ENCODE peak calls at places on chromosomes 12 and 14, in five cellular contexts. X is GM23248; R is stimulated activated CD8-positive, alpha-beta memory T cell treated with anti-CD3 and anti-CD28 coated beads, Interleukin-7, amount 100 ng/mL, for 1 hour; C is AG09309; K is A549. B is an unnamed sample.

GRCh38 chr14:71166434-71166833 is 259.2 kb downstream of the PCNX1 start:
- DNase-seq in C (peak), K (peak), R (no peak), X (peak), B (peak)

GRCh38 chr14:100533647-100534485 is 53.4 kb downstream of the BEGAIN start:
- DNase-seq in R (no peak), C (no peak), X (peak), K (no peak), B (no peak)

GRCh38 chr12:9064815-9065606 is 50.7 kb downstream of the A2M start:
- DNase-seq in X (peak), K (peak), C (no peak), R (no peak), B (no peak)

GRCh38 chr14:90727082-90727481 is 89.1 kb downstream of the TTC7B start:
- DNase-seq in X (no peak), K (no peak), R (no peak), C (no peak), B (no peak)

GRCh38 chr12:103821773-103822172 is 19.3 kb downstream of the NT5DC3 start:
- DNase-seq in X (peak), K (no peak), C (no peak), R (no peak), B (no peak)

GRCh38 chr12:63206908-63207307 is 55.9 kb upstream of the AVPR1A start:
- DNase-seq in K (no peak), R (no peak), X (peak), C (no peak), B (no peak)

GRCh38 chr12:96140110-96140509 is 54.1 kb upstream of the ELK3 start:
- DNase-seq in R (no peak), K (no peak), X (peak), C (peak), B (peak)

GRCh38 chr12:62603061-62603810 is 136.6 kb downstream of the MON2 start:
- DNase-seq in X (peak), K (peak), R (peak), C (peak), B (peak)

GRCh38 chr12:50040657-50041056 is 15.4 kb upstream of the RACGAP1 start:
- DNase-seq in R (no peak), K (no peak), X (no peak), C (no peak), B (no peak)

GRCh38 chr12:26255893-26256645 is 60.7 kb downstream of the SSPN start:
- DNase-seq in X (no peak), R (no peak), C (no peak), K (no peak), B (no peak)